ENCODE peak calls at places on chromosomes 4 and X, in eight cellular contexts. Y is neuronal stem cell; T is naive thymus-derived CD4-positive, alpha-beta T cell; S is right cardiac atrium; E is HCT116; V is heart right ventricle; J is AG04450; U is body of pancreas. W is an unnamed sample.

GRCh38 chr4:87009095-87009648 is 74.4 kb downstream of the AFF1 start:
- DNase-seq in U (no peak), E (no peak), J (no peak), T (no peak), S (no peak), Y (no peak), V (no peak), W (no peak)

GRCh38 chr4:5722328-5722727 is 11.3 kb downstream of the EVC start:
- DNase-seq in U (peak; percentile 31), S (no peak), Y (no peak), V (no peak), J (no peak), T (no peak), E (no peak), W (no peak)

GRCh38 chrX:93259029-93259428 is 414.3 kb downstream of the NAP1L3 start:
- DNase-seq in V (no peak), S (no peak), E (no peak), Y (no peak), T (no peak), J (no peak), U (no peak), W (no peak)

GRCh38 chr4:173257732-173258717 is 76.1 kb downstream of the HMGB2 start:
- DNase-seq in S (peak; percentile 71), U (peak; percentile 62), Y (peak; percentile 54), V (peak; percentile 33), J (peak; percentile 44), E (peak; percentile 63), T (peak; percentile 38), W (peak; percentile 76)

GRCh38 chr4:10048931-10049655 is 27.8 kb upstream of the SLC2A9 start:
- DNase-seq in J (no peak), E (no peak), V (no peak), S (no peak), Y (no peak), U (no peak), T (no peak), W (no peak)

GRCh38 chrX:10326578-10326977 is 169.8 kb downstream of the CLCN4 start:
- DNase-seq in Y (no peak), T (no peak), E (peak; percentile 22), S (no peak), U (peak; percentile 2), J (no peak), V (no peak), W (peak; percentile 69)

GRCh38 chrX:135931644-135932487 is 38.4 kb downstream of the SAGE1 start:
- DNase-seq in J (no peak), S (peak; percentile 65), T (peak; percentile 28), Y (peak; percentile 6), U (peak; percentile 41), V (peak; percentile 13), E (peak; percentile 6), W (peak; percentile 44)

GRCh38 chrX:153966283-153966688 is 5.3 kb downstream of the HCFC1 start:
- DNase-seq in S (peak; percentile 64), Y (no peak), T (no peak), V (no peak), J (no peak), E (no peak), U (peak; percentile 81), W (no peak)

GRCh38 chrX:133373366-133374079 is 41.8 kb downstream of the GPC4 start:
- DNase-seq in V (no peak), J (no peak), T (no peak), U (peak; percentile 46), E (no peak), Y (no peak), S (no peak), W (no peak)

GRCh38 chrX:132333351-132333750 is 114.1 kb upstream of the RAP2C start:
- DNase-seq in S (no peak), J (no peak), T (no peak), U (no peak), Y (no peak), E (no peak), V (no peak), W (no peak)

GRCh38 chrX:150035531-150035930 is 97.2 kb upstream of the EOLA2 start:
- DNase-seq in T (no peak), U (no peak), Y (no peak), S (no peak), J (no peak), V (no peak), E (no peak), W (no peak)

GRCh38 chr4:39324897-39325613 is 41.1 kb downstream of the RFC1 start:
- DNase-seq in E (no peak), U (no peak), Y (no peak), J (no peak), S (no peak), T (no peak), V (no peak), W (no peak)

GRCh38 chr4:52864816-52865215 is 2.7 kb downstream of the RASL11B start:
- DNase-seq in J (no peak), E (no peak), S (no peak), Y (no peak), T (no peak), U (no peak), V (no peak), W (no peak)

GRCh38 chr4:84286048-84286447 is 213.0 kb downstream of the NKX6-1 start:
- DNase-seq in U (no peak), S (no peak), T (no peak), V (no peak), E (no peak), Y (no peak), J (no peak), W (no peak)

GRCh38 chrX:150205011-150205410 is 158.1 kb upstream of the MAMLD1 start:
- DNase-seq in J (no peak), E (no peak), T (no peak), U (peak; percentile 32), S (no peak), Y (no peak), V (no peak), W (no peak)

GRCh38 chr4:144712775-144713174 is 66.8 kb downstream of the HHIP start:
- DNase-seq in Y (no peak), V (no peak), J (peak; percentile 55), U (no peak), E (no peak), T (no peak), S (no peak), W (no peak)

GRCh38 chr4:169975837-169976796 is 50.1 kb downstream of the MFAP3L start:
- DNase-seq in E (no peak), Y (no peak), V (no peak), J (no peak), U (no peak), T (no peak), S (no peak), W (no peak)

GRCh38 chr4:223913-224497 is 81.3 kb downstream of the ZNF732 start:
- DNase-seq in E (no peak), V (no peak), U (no peak), S (no peak), T (no peak), J (no peak), Y (no peak), W (no peak)

GRCh38 chrX:154140206-154140605 is 3.8 kb upstream of the OPN1LW start:
- DNase-seq in S (peak; percentile 41), J (no peak), U (no peak), Y (no peak), T (no peak), E (no peak), V (no peak), W (no peak)

GRCh38 chrX:140765043-140765784 is 55.7 kb downstream of the LINC00632 start:
- DNase-seq in V (no peak), E (no peak), J (peak; percentile 26), U (peak; percentile 2), Y (no peak), T (no peak), S (no peak), W (peak; percentile 71)

GRCh38 chrX:140767646-140768045 is 58.1 kb downstream of the LINC00632 start:
- DNase-seq in S (no peak), V (no peak), T (no peak), U (no peak), J (no peak), E (no peak), Y (no peak), W (no peak)

GRCh38 chrX:140764401-140764919 is 54.9 kb downstream of the LINC00632 start:
- DNase-seq in T (no peak), V (peak; percentile 29), Y (no peak), E (no peak), U (peak; percentile 27), J (peak; percentile 18), S (peak; percentile 66), W (peak; percentile 73)

GRCh38 chrX:140762061-140762460 is 52.5 kb downstream of the LINC00632 start:
- DNase-seq in Y (peak; percentile 43), U (peak; percentile 30), E (no peak), S (no peak), J (no peak), V (no peak), T (no peak), W (peak; percentile 67)

GRCh38 chrX:140766024-140766611 is 56.6 kb downstream of the LINC00632 start:
- DNase-seq in T (no peak), Y (peak; percentile 51), V (peak; percentile 15), E (no peak), J (peak; percentile 27), S (no peak), U (peak; percentile 26), W (peak; percentile 77)
- H3K4me3 ChIP-seq in T (no peak overlapping the region), Y (no peak overlapping the region), V (no peak overlapping the region), E (no peak overlapping the region), J (peak overlapping the region; percentile 65), S (peak overlapping the region; percentile 23), U (no peak overlapping the region), W (peak overlapping the region; percentile 7)

DNA sequence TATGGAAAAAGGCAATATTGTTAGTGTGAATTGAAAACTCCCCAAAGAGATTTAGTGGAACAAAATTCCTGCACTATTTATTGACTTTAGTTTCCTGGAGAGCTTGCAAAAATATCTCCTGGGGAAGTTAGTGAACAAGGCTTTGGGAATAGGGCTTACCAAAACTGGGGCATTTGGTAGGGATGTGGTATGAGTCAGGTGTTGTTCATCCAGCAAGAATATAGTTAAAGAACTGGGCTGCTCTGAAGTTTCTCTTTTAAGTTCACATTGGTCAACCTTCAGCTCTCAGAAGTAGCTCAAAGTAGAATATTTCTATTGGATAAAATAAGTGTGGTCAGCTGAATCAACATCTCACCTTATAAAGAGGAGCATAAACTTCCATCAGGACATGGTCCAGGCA is 185.0 kb downstream of the CPE start:
- DNase-seq in S (no peak), J (no peak), Y (no peak), T (no peak), V (no peak), U (no peak), E (peak; percentile 31), W (no peak)
- H3K27ac ChIP-seq in S (no peak overlapping the region), J (no peak overlapping the region), Y (no peak overlapping the region), T (no peak overlapping the region), V (no peak overlapping the region), U (no peak overlapping the region), E (no peak overlapping the region), W (no peak overlapping the region)

DNA sequence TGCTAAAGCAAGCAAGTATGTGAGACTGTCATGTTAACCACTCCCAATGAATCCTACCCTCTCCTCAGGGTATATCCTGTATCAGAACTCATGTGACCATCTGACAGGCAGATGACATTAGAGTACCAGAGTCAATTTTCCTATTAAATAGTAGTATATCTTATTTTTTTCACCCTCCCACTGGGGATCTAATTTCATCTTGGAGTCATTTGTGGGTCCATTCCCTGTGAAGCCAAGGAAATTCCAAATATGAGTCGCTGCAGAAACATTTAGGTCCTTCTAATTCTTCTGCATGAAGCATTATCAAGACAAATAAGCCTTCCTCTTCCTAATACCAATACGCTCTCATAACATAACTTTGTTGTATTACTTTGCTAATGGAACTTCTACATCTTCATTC is 52.2 kb upstream of the BLTP1 start:
- DNase-seq in T (no peak), U (no peak), Y (no peak), J (peak; percentile 45), V (no peak), S (no peak), E (no peak), W (peak; percentile 2)
- H3K4me3 ChIP-seq in T (no peak overlapping the region), U (no peak overlapping the region), Y (no peak overlapping the region), J (no peak overlapping the region), V (no peak overlapping the region), S (no peak overlapping the region), E (no peak overlapping the region), W (no peak overlapping the region)

GRCh38 chrX:30615229-30615628 is 37.7 kb upstream of the TASL start:
- DNase-seq in E (no peak), J (no peak), Y (no peak), S (no peak), V (no peak), U (no peak), T (no peak), W (no peak)
- H3K27ac ChIP-seq in E (no peak overlapping the region), J (no peak overlapping the region), Y (no peak overlapping the region), S (no peak overlapping the region), V (no peak overlapping the region), U (no peak overlapping the region), T (no peak overlapping the region), W (no peak overlapping the region)